ENCODE peak calls at places on chromosomes 1 and 21, in six cellular contexts. W is NCI-H1092 treated with DMSO at 0.1 percent for 48 hours, R is IMR-90, U is caudate nucleus, A is SIG-M5, I is EH. L is an unnamed sample.

GRCh38 chr1:98468111-98468717 is 193.3 kb upstream of the SNX7 start:
- DNase-seq in A (no peak), R (peak), W (peak), U (no peak), I (peak), L (peak)

GRCh38 chr1:43952731-43953350 is 6.1 kb downstream of the IPO13 start:
- DNase-seq in I (no peak), U (no peak), R (no peak), W (peak), A (no peak), L (no peak)

GRCh38 chr1:170213598-170213997 is 67.8 kb downstream of the NTMT2 start:
- DNase-seq in U (no peak), A (no peak), R (no peak), I (no peak), W (no peak), L (no peak)

GRCh38 chr1:229757226-229757625 is 131.2 kb downstream of the URB2 start:
- DNase-seq in W (no peak), I (peak), U (no peak), A (no peak), R (no peak), L (no peak)

GRCh38 chr1:173294853-173295252 is 87.7 kb upstream of the TNFSF4 start:
- DNase-seq in U (no peak), R (peak), A (no peak), I (peak), W (no peak), L (no peak)

GRCh38 chr1:162028726-162029125 is 5.1 kb upstream of the OLFML2B start:
- DNase-seq in A (peak), U (no peak), I (no peak), W (peak), R (no peak), L (no peak)

GRCh38 chr21:46208761-46209721 is 19.5 kb downstream of the LSS start:
- DNase-seq in U (no peak), I (no peak), R (no peak), W (no peak), A (no peak), L (no peak)

GRCh38 chr1:245650441-245650840 is 495.7 kb downstream of the KIF26B start:
- DNase-seq in U (no peak), W (no peak), A (no peak), I (no peak), R (no peak), L (no peak)

GRCh38 chr1:57576750-57577149 is 152.9 kb upstream of the DAB1 start:
- DNase-seq in I (no peak), W (peak), U (no peak), A (no peak), R (no peak), L (no peak)